ENCODE peak calls at places on chromosome 9, in four cellular contexts. O, J, C and U are unnamed samples.

GRCh38 chr9:117430813-117431212 is 16.0 kb upstream of the ASTN2 start:
- DNase-seq in O (no peak), J (no peak), C (no peak), U (no peak)

GRCh38 chr9:8364021-8364782 is 564.6 kb upstream of the DMAC1 start:
- DNase-seq in O (no peak), J (no peak), C (no peak), U (no peak)

GRCh38 chr9:138015021-138015829 is 137.6 kb downstream of the CACNA1B start:
- DNase-seq in O (no peak), J (no peak), C (no peak), U (no peak)

GRCh38 chr9:4413856-4414255 is 76.4 kb upstream of the SLC1A1 start:
- DNase-seq in O (no peak), J (no peak), C (no peak), U (no peak)

GRCh38 chr9:4855861-4856260 is 63.1 kb downstream of the RCL1 start:
- DNase-seq in O (peak; percentile 72), J (no peak), C (peak; percentile 22), U (no peak)

GRCh38 chr9:81086421-81086820 is 602.9 kb downstream of the TLE1 start:
- DNase-seq in O (no peak), J (no peak), C (no peak), U (no peak)

GRCh38 chr9:34046784-34047379 is 1.8 kb downstream of the UBAP2 start:
- DNase-seq in O (no peak), J (peak; percentile 62), C (no peak), U (no peak)

GRCh38 chr9:94948567-94949235 is 222.2 kb downstream of the AOPEP start:
- DNase-seq in O (peak; percentile 68), J (no peak), C (no peak), U (peak; percentile 42)

GRCh38 chr9:83027153-83027867 is 35.6 kb downstream of the RASEF start:
- DNase-seq in O (peak; percentile 97), J (no peak), C (no peak), U (peak; percentile 44)

GRCh38 chr9:107345327-107345726 is 62.2 kb downstream of the RAD23B start:
- DNase-seq in O (no peak), J (no peak), C (no peak), U (no peak)

GRCh38 chr9:136220017-136220729 is 15.2 kb upstream of the LHX3 start:
- DNase-seq in O (peak; percentile 68), J (no peak), C (peak; percentile 83), U (peak; percentile 80)

GRCh38 chr9:36316629-36317317 is 58.5 kb upstream of the GNE start:
- DNase-seq in O (peak; percentile 71), J (peak; percentile 66), C (no peak), U (no peak)

GRCh38 chr9:128128836-128129590 is 1.5 kb upstream of the PTGES2 start:
- DNase-seq in O (no peak), J (no peak), C (no peak), U (no peak)

GRCh38 chr9:96661711-96662110 is 6.6 kb upstream of the PRXL2C start:
- DNase-seq in O (peak; percentile 78), J (no peak), C (no peak), U (no peak)

GRCh38 chr9:95171001-95171400 is 146.5 kb downstream of the FANCC start:
- DNase-seq in O (peak; percentile 68), J (peak; percentile 84), C (peak; percentile 45), U (no peak)

GRCh38 chr9:133347515-133347984 is 381 bp downstream of the MED22 start:
- DNase-seq in O (peak; percentile 30), J (peak; percentile 35), C (peak; percentile 61), U (no peak)

GRCh38 chr9:126752376-126752775 is 52.5 kb upstream of the ZBTB43 start:
- DNase-seq in O (no peak), J (no peak), C (no peak), U (no peak)

GRCh38 chr9:107749787-107750444 is 260.3 kb upstream of the KLF4 start:
- DNase-seq in O (peak; percentile 94), J (peak; percentile 84), C (peak; percentile 62), U (peak; percentile 86)

GRCh38 chr9:94168203-94169000 is 84.1 kb downstream of the PTPDC1 start:
- DNase-seq in O (peak; percentile 52), J (no peak), C (no peak), U (no peak)

GRCh38 chr9:3043369-3043768 is 199.5 kb upstream of the PUM3 start:
- DNase-seq in O (peak; percentile 36), J (peak; percentile 6), C (no peak), U (no peak)

GRCh38 chr9:17588395-17588794 is 9.5 kb downstream of the SH3GL2 start:
- DNase-seq in O (no peak), J (no peak), C (no peak), U (no peak)

GRCh38 chr9:17589771-17590170 is 10.9 kb downstream of the SH3GL2 start:
- DNase-seq in O (no peak), J (no peak), C (no peak), U (no peak)

GRCh38 chr9:17587113-17587512 is 8.2 kb downstream of the SH3GL2 start:
- DNase-seq in O (no peak), J (no peak), C (no peak), U (no peak)
- TF ChIP-seq CTCF in O (no peak), J (no peak), C (no peak), U (no peak)

DNA sequence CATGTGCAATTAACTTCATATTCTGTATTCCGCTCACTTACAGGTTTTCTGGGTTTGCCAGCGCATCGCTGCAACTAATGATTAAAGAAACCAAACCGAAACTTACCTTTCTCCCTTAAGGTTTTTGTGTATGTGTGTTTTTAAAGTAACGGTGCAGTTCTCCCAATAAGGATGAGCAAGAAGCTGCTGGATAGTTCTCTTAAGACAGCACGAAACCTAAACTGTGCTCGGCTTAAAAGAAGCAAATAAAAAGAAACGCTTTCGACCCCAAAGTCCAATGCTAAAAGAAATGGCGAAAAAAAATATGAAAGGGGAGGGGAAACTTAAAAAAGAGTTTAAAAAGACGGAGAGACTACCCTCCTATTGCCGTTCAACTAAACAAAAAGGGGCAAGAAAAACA is 340 bp downstream of the ELAVL2 start:
- DNase-seq in O (peak; percentile 21), J (no peak), C (no peak), U (no peak)
- H3K27me3 ChIP-seq in O (peaks cover 16% of the 10 kb centered on the region), J (peaks cover 59% of the 10 kb centered on the region), C (no peaks in the 10 kb centered on the region), U (peaks cover 9% of the 10 kb centered on the region)

GRCh38 chr9:113530022-113530635 is 66.6 kb downstream of the RGS3 start:
- DNase-seq in O (no peak), J (no peak), C (no peak), U (no peak)
- TF ChIP-seq EZH2 in O (no peak), J (no peak), C (no peak), U (no peak)

GRCh38 chr9:109281518-109281917 is 39.3 kb downstream of the EPB41L4B start:
- DNase-seq in O (no peak), J (no peak), C (no peak), U (no peak)
- TF ChIP-seq CTCF in O (no peak), J (no peak), C (no peak), U (no peak)

GRCh38 chr9:38229123-38229829 is 160.2 kb upstream of the SHB start:
- DNase-seq in O (no peak), J (no peak), C (no peak), U (no peak)
- H3K27me3 ChIP-seq in O (peaks cover 8% of the 10 kb centered on the region), J (peaks cover 17% of the 10 kb centered on the region), C (peaks cover 66% of the 10 kb centered on the region), U (no peaks in the 10 kb centered on the region)

GRCh38 chr9:20624201-20625002 is 2.1 kb upstream of the MLLT3 start:
- DNase-seq in O (peak; percentile 72), J (peak; percentile 87), C (peak; percentile 3), U (peak; percentile 48)

GRCh38 chr9:20625003-20625349 is 2.7 kb upstream of the MLLT3 start:
- DNase-seq in O (no peak), J (no peak), C (no peak), U (no peak)

GRCh38 chr9:20622330-20623020 is at the start of gene MLLT3:
- DNase-seq in O (peak; percentile 93), J (peak; percentile 96), C (peak; percentile 1), U (peak; percentile 89)

GRCh38 chr9:20623021-20623747 is 885 bp upstream of the MLLT3 start:
- DNase-seq in O (peak; percentile 2), J (peak; percentile 30), C (no peak), U (no peak)

DNA sequence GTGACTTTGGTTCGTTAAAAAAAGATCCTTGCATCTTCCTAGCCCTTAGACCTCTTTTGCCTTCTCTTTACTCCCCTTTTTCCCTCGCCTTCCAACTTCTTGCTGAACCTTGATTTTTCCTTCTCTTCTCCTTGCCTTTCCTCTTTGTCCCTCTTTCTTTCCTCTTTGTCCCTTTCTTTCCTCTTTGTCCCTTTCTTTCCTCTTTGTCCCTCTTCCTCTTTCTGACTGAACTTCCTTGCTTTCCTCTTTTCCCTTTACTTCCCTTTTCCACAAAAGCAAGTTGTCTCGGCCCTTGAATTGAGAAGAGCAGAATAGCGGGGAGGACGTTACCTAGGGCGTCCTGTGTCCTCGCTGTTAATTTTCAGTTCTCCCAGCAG is 1.4 kb upstream of the MLLT3 start:
- DNase-seq in O (peak; percentile 5), J (no peak), C (no peak), U (no peak)
- TF ChIP-seq EZH2 in O (no peak), J (no peak), C (no peak), U (no peak)

DNA sequence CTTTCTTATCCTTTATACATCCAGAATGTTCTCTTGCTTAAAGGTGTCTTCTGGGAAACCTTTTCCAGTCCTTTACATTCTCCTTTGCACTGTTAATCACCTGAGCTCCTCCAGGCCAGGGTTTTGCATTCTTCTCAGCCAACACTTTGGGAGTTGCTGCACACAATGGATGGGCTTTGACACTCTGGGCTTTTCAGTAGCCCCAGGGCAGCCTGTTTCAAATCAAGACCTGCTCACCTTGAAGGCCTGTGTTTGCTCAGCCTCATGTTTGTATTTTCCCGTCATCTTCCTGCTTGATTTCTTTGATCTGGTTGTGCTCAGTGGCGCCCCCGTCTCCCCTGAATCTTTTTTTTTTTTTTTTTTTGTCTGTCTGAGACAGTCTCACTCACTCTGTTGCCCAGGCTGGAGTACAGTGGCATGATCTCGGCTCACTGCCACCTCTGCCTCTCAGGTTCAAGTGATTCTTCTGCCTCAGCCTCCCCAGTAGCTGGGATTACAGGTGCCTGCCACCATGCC is 41.0 kb downstream of the DMRT1 start:
- DNase-seq in O (no peak), J (no peak), C (no peak), U (no peak)
- TF ChIP-seq CTCF in O (no peak), J (no peak), C (no peak), U (no peak)